ENCODE peak calls at places on chromosomes 4 and X, in four cellular contexts. M, O, D and N are unnamed samples.

GRCh38 chrX:20059467-20060128 is 57.1 kb downstream of the MAP7D2 start:
- DNase-seq in M (no peak), O (peak), D (no peak), N (no peak)

GRCh38 chr4:120198411-120198810 is 131.8 kb upstream of the MAD2L1 start:
- DNase-seq in M (peak), O (no peak), D (no peak), N (no peak)

GRCh38 chr4:54929459-54929858 is 195.9 kb downstream of the KDR start:
- DNase-seq in M (no peak), O (no peak), D (no peak), N (no peak)

GRCh38 chrX:124518888-124519287 is 172.5 kb downstream of the SH2D1A start:
- DNase-seq in M (no peak), O (no peak), D (no peak), N (no peak)

GRCh38 chrX:132968282-132968681 is 9.9 kb upstream of the HS6ST2 start:
- DNase-seq in M (no peak), O (no peak), D (no peak), N (no peak)

GRCh38 chrX:133794151-133794550 is 191.2 kb downstream of the GPC3 start:
- DNase-seq in M (no peak), O (no peak), D (no peak), N (no peak)

GRCh38 chrX:47420264-47420663 is 49.9 kb downstream of the ZNF157 start:
- DNase-seq in M (no peak), O (no peak), D (no peak), N (no peak)

GRCh38 chr4:187357045-187357643 is 633.5 kb upstream of the FAT1 start:
- DNase-seq in M (no peak), O (no peak), D (no peak), N (no peak)

GRCh38 chrX:11105080-11105479 is 6.1 kb upstream of the HCCS start:
- DNase-seq in M (peak), O (no peak), D (no peak), N (peak)

GRCh38 chr4:16993966-16994840 is 95.8 kb upstream of the LDB2 start:
- DNase-seq in M (no peak), O (no peak), D (no peak), N (no peak)

GRCh38 chr4:173538903-173539445 is 8.9 kb upstream of the HAND2 start:
- DNase-seq in M (no peak), O (no peak), D (no peak), N (no peak)

GRCh38 chr4:182137343-182137742 is 105.9 kb upstream of the TENM3 start:
- DNase-seq in M (no peak), O (no peak), D (no peak), N (no peak)

GRCh38 chrX:48891402-48892288 is 5.9 kb downstream of the TIMM17B start:
- DNase-seq in M (no peak), O (peak), D (peak), N (peak)

GRCh38 chr4:25030283-25031076 is at the start of gene LGI2:
- DNase-seq in M (no peak), O (peak), D (peak), N (no peak)

GRCh38 chrX:48003367-48003757 is 427 bp downstream of the ZNF182 start:
- DNase-seq in M (no peak), O (no peak), D (no peak), N (no peak)

GRCh38 chr4:52824603-52825310 is 37.4 kb upstream of the RASL11B start:
- DNase-seq in M (no peak), O (no peak), D (no peak), N (no peak)

GRCh38 chrX:148457279-148457678 is 43.1 kb upstream of the AFF2 start:
- DNase-seq in M (no peak), O (no peak), D (no peak), N (no peak)

GRCh38 chr4:69708211-69708610 is 52.2 kb downstream of the SULT1B1 start:
- DNase-seq in M (no peak), O (no peak), D (no peak), N (no peak)

GRCh38 chr4:121764702-121765367 is at the start of gene SMIM43:
- DNase-seq in M (no peak), O (peak), D (no peak), N (no peak)

GRCh38 chr4:154578919-154579318 is 11.6 kb downstream of the FGA start:
- DNase-seq in M (no peak), O (no peak), D (no peak), N (peak)

GRCh38 chr4:8291701-8292387 is 22.3 kb downstream of the HTRA3 start:
- DNase-seq in M (no peak), O (no peak), D (no peak), N (no peak)

GRCh38 chr4:140150636-140150885 is 3.4 kb downstream of the MAML3 start:
- DNase-seq in M (no peak), O (no peak), D (no peak), N (peak)

GRCh38 chrX:331145-331771 is 12.7 kb upstream of the GTPBP6 start:
- DNase-seq in M (no peak), O (peak), D (no peak), N (no peak)

GRCh38 chr4:103012085-103012484 is 7.4 kb downstream of the SLC9B1 start:
- DNase-seq in M (no peak), O (no peak), D (no peak), N (no peak)

GRCh38 chr4:30948653-30949052 is 228.5 kb downstream of the PCDH7 start:
- DNase-seq in M (peak), O (no peak), D (no peak), N (peak)

GRCh38 chrX:68685722-68686683 is 38.5 kb downstream of the STARD8 start:
- DNase-seq in M (no peak), O (no peak), D (no peak), N (no peak)

GRCh38 chr4:119299221-119300071 is 22.5 kb downstream of the FABP2 start:
- DNase-seq in M (no peak), O (no peak), D (no peak), N (no peak)

GRCh38 chr4:73998040-73999011 is at the start of gene CXCL5:
- DNase-seq in M (no peak), O (no peak), D (no peak), N (peak)

GRCh38 chrX:100584636-100585035 is at the start of gene TNMD:
- DNase-seq in M (no peak), O (no peak), D (no peak), N (no peak)

GRCh38 chrX:101208152-101208905 is 11.3 kb upstream of the DRP2 start:
- DNase-seq in M (no peak), O (no peak), D (no peak), N (no peak)

GRCh38 chr4:10753856-10754384 is 69.4 kb upstream of the CLNK start:
- DNase-seq in M (no peak), O (no peak), D (no peak), N (no peak)

GRCh38 chrX:23952984-23953907 is 45.4 kb downstream of the CXorf58 start:
- DNase-seq in M (no peak), O (no peak), D (no peak), N (no peak)

GRCh38 chr4:76430519-76431388 is 4.3 kb upstream of the SHROOM3 start:
- DNase-seq in M (no peak), O (peak), D (no peak), N (peak)

GRCh38 chr4:89021678-89022077 is 35.3 kb downstream of the FAM13A start:
- DNase-seq in M (no peak), O (no peak), D (no peak), N (no peak)

GRCh38 chrX:9493936-9494335 is 29.1 kb downstream of the TBL1X start:
- DNase-seq in M (no peak), O (no peak), D (no peak), N (no peak)

GRCh38 chr4:115360441-115360840 is 247.0 kb upstream of the NDST4 start:
- DNase-seq in M (no peak), O (no peak), D (no peak), N (peak)

GRCh38 chr4:25908491-25908901 is 5.5 kb upstream of the SMIM20 start:
- DNase-seq in M (peak), O (peak), D (no peak), N (peak)

GRCh38 chrX:20500949-20501348 is 234.2 kb upstream of the RPS6KA3 start:
- DNase-seq in M (no peak), O (no peak), D (no peak), N (no peak)

GRCh38 chrX:105299286-105299685 is 78.8 kb upstream of the TEX13A start:
- DNase-seq in M (no peak), O (no peak), D (no peak), N (no peak)